ENCODE peak calls at places on chromosomes 1 and 21, in five cellular contexts. One of them, this sample, is unnamed.

GRCh38 chr21:29581393-29581792 is 282.7 kb downstream of the BACH1 start:
- DNase-seq in mucosa of descending colon: no peak
- DNase-seq in activated T-helper 1 cell treated with anti-CD3 and anti-CD28 coated beads, Interleukin-2, amount 50 U/mL, for 16 hours: no peak
- DNase-seq in tibial nerve: no peak
- DNase-seq in stimulated activated effector memory CD8-positive, alpha-beta T cell treated with anti-CD3 and anti-CD28 coated beads, Interleukin-12 subunit alpha, Interleukin-12 subunit beta, amount 100 ng/mL, for 72 hours: no peak
- DNase-seq in this sample: no peak

GRCh38 chr1:210738256-210738655 is 395.7 kb downstream of the KCNH1 start:
- DNase-seq in mucosa of descending colon: no peak
- DNase-seq in activated T-helper 1 cell treated with anti-CD3 and anti-CD28 coated beads, Interleukin-2, amount 50 U/mL, for 16 hours: no peak
- DNase-seq in tibial nerve: no peak
- DNase-seq in stimulated activated effector memory CD8-positive, alpha-beta T cell treated with anti-CD3 and anti-CD28 coated beads, Interleukin-12 subunit alpha, Interleukin-12 subunit beta, amount 100 ng/mL, for 72 hours: no peak
- DNase-seq in this sample: no peak

GRCh38 chr1:169892819-169893644 is 664 bp downstream of the SCYL3 start:
- DNase-seq in mucosa of descending colon: no peak
- DNase-seq in activated T-helper 1 cell treated with anti-CD3 and anti-CD28 coated beads, Interleukin-2, amount 50 U/mL, for 16 hours: peak
- DNase-seq in tibial nerve: no peak
- DNase-seq in stimulated activated effector memory CD8-positive, alpha-beta T cell treated with anti-CD3 and anti-CD28 coated beads, Interleukin-12 subunit alpha, Interleukin-12 subunit beta, amount 100 ng/mL, for 72 hours: no peak
- DNase-seq in this sample: peak

GRCh38 chr1:84116558-84116957 is 27.5 kb upstream of the PRKACB start:
- DNase-seq in mucosa of descending colon: no peak
- DNase-seq in activated T-helper 1 cell treated with anti-CD3 and anti-CD28 coated beads, Interleukin-2, amount 50 U/mL, for 16 hours: no peak
- DNase-seq in tibial nerve: no peak
- DNase-seq in stimulated activated effector memory CD8-positive, alpha-beta T cell treated with anti-CD3 and anti-CD28 coated beads, Interleukin-12 subunit alpha, Interleukin-12 subunit beta, amount 100 ng/mL, for 72 hours: no peak
- DNase-seq in this sample: no peak

GRCh38 chr21:24042687-24043086 is 1564.6 kb downstream of the MRPL39 start:
- DNase-seq in mucosa of descending colon: no peak
- DNase-seq in activated T-helper 1 cell treated with anti-CD3 and anti-CD28 coated beads, Interleukin-2, amount 50 U/mL, for 16 hours: no peak
- DNase-seq in tibial nerve: no peak
- DNase-seq in stimulated activated effector memory CD8-positive, alpha-beta T cell treated with anti-CD3 and anti-CD28 coated beads, Interleukin-12 subunit alpha, Interleukin-12 subunit beta, amount 100 ng/mL, for 72 hours: no peak
- DNase-seq in this sample: no peak

GRCh38 chr21:26655466-26655865 is 82.4 kb upstream of the CYYR1 start:
- DNase-seq in mucosa of descending colon: no peak
- DNase-seq in activated T-helper 1 cell treated with anti-CD3 and anti-CD28 coated beads, Interleukin-2, amount 50 U/mL, for 16 hours: no peak
- DNase-seq in tibial nerve: no peak
- DNase-seq in stimulated activated effector memory CD8-positive, alpha-beta T cell treated with anti-CD3 and anti-CD28 coated beads, Interleukin-12 subunit alpha, Interleukin-12 subunit beta, amount 100 ng/mL, for 72 hours: no peak
- DNase-seq in this sample: no peak

GRCh38 chr1:46181343-46182260 is 5.3 kb upstream of the P3R3URF start:
- DNase-seq in mucosa of descending colon: peak
- DNase-seq in activated T-helper 1 cell treated with anti-CD3 and anti-CD28 coated beads, Interleukin-2, amount 50 U/mL, for 16 hours: no peak
- DNase-seq in tibial nerve: no peak
- DNase-seq in stimulated activated effector memory CD8-positive, alpha-beta T cell treated with anti-CD3 and anti-CD28 coated beads, Interleukin-12 subunit alpha, Interleukin-12 subunit beta, amount 100 ng/mL, for 72 hours: no peak
- DNase-seq in this sample: no peak

GRCh38 chr1:154759196-154759595 is 110.9 kb downstream of the KCNN3 start:
- DNase-seq in mucosa of descending colon: no peak
- DNase-seq in activated T-helper 1 cell treated with anti-CD3 and anti-CD28 coated beads, Interleukin-2, amount 50 U/mL, for 16 hours: peak
- DNase-seq in tibial nerve: no peak
- DNase-seq in stimulated activated effector memory CD8-positive, alpha-beta T cell treated with anti-CD3 and anti-CD28 coated beads, Interleukin-12 subunit alpha, Interleukin-12 subunit beta, amount 100 ng/mL, for 72 hours: no peak
- DNase-seq in this sample: no peak

GRCh38 chr21:44867999-44868700 is 5.3 kb downstream of the PTTG1IP start:
- DNase-seq in mucosa of descending colon: peak
- DNase-seq in activated T-helper 1 cell treated with anti-CD3 and anti-CD28 coated beads, Interleukin-2, amount 50 U/mL, for 16 hours: no peak
- DNase-seq in tibial nerve: no peak
- DNase-seq in stimulated activated effector memory CD8-positive, alpha-beta T cell treated with anti-CD3 and anti-CD28 coated beads, Interleukin-12 subunit alpha, Interleukin-12 subunit beta, amount 100 ng/mL, for 72 hours: no peak
- DNase-seq in this sample: no peak

GRCh38 chr21:33734326-33734725 is 92.0 kb downstream of the ITSN1 start:
- DNase-seq in mucosa of descending colon: no peak
- DNase-seq in activated T-helper 1 cell treated with anti-CD3 and anti-CD28 coated beads, Interleukin-2, amount 50 U/mL, for 16 hours: no peak
- DNase-seq in tibial nerve: no peak
- DNase-seq in stimulated activated effector memory CD8-positive, alpha-beta T cell treated with anti-CD3 and anti-CD28 coated beads, Interleukin-12 subunit alpha, Interleukin-12 subunit beta, amount 100 ng/mL, for 72 hours: no peak
- DNase-seq in this sample: no peak

GRCh38 chr1:54377040-54377691 is 29.0 kb downstream of the SSBP3 start:
- DNase-seq in mucosa of descending colon: no peak
- DNase-seq in activated T-helper 1 cell treated with anti-CD3 and anti-CD28 coated beads, Interleukin-2, amount 50 U/mL, for 16 hours: no peak
- DNase-seq in tibial nerve: no peak
- DNase-seq in stimulated activated effector memory CD8-positive, alpha-beta T cell treated with anti-CD3 and anti-CD28 coated beads, Interleukin-12 subunit alpha, Interleukin-12 subunit beta, amount 100 ng/mL, for 72 hours: no peak
- DNase-seq in this sample: no peak

GRCh38 chr1:56194911-56195310 is 384.5 kb downstream of the PLPP3 start:
- DNase-seq in mucosa of descending colon: no peak
- DNase-seq in activated T-helper 1 cell treated with anti-CD3 and anti-CD28 coated beads, Interleukin-2, amount 50 U/mL, for 16 hours: no peak
- DNase-seq in tibial nerve: no peak
- DNase-seq in stimulated activated effector memory CD8-positive, alpha-beta T cell treated with anti-CD3 and anti-CD28 coated beads, Interleukin-12 subunit alpha, Interleukin-12 subunit beta, amount 100 ng/mL, for 72 hours: no peak
- DNase-seq in this sample: no peak

GRCh38 chr1:16724718-16725438 is 15.4 kb upstream of the RNU1-4 start:
- DNase-seq in mucosa of descending colon: peak
- DNase-seq in activated T-helper 1 cell treated with anti-CD3 and anti-CD28 coated beads, Interleukin-2, amount 50 U/mL, for 16 hours: no peak
- DNase-seq in tibial nerve: peak
- DNase-seq in stimulated activated effector memory CD8-positive, alpha-beta T cell treated with anti-CD3 and anti-CD28 coated beads, Interleukin-12 subunit alpha, Interleukin-12 subunit beta, amount 100 ng/mL, for 72 hours: peak
- DNase-seq in this sample: peak

GRCh38 chr1:232274999-232275706 is 354.8 kb downstream of the SIPA1L2 start:
- DNase-seq in mucosa of descending colon: no peak
- DNase-seq in activated T-helper 1 cell treated with anti-CD3 and anti-CD28 coated beads, Interleukin-2, amount 50 U/mL, for 16 hours: no peak
- DNase-seq in tibial nerve: no peak
- DNase-seq in stimulated activated effector memory CD8-positive, alpha-beta T cell treated with anti-CD3 and anti-CD28 coated beads, Interleukin-12 subunit alpha, Interleukin-12 subunit beta, amount 100 ng/mL, for 72 hours: no peak
- DNase-seq in this sample: no peak

GRCh38 chr21:8994640-8995511 is 1526.5 kb upstream of the TPTE start:
- DNase-seq in mucosa of descending colon: no peak
- DNase-seq in activated T-helper 1 cell treated with anti-CD3 and anti-CD28 coated beads, Interleukin-2, amount 50 U/mL, for 16 hours: no peak
- DNase-seq in tibial nerve: no peak
- DNase-seq in stimulated activated effector memory CD8-positive, alpha-beta T cell treated with anti-CD3 and anti-CD28 coated beads, Interleukin-12 subunit alpha, Interleukin-12 subunit beta, amount 100 ng/mL, for 72 hours: no peak
- DNase-seq in this sample: no peak

GRCh38 chr1:63403386-63403785 is 36.0 kb downstream of the ALG6 start:
- DNase-seq in mucosa of descending colon: no peak
- DNase-seq in activated T-helper 1 cell treated with anti-CD3 and anti-CD28 coated beads, Interleukin-2, amount 50 U/mL, for 16 hours: no peak
- DNase-seq in tibial nerve: no peak
- DNase-seq in stimulated activated effector memory CD8-positive, alpha-beta T cell treated with anti-CD3 and anti-CD28 coated beads, Interleukin-12 subunit alpha, Interleukin-12 subunit beta, amount 100 ng/mL, for 72 hours: no peak
- DNase-seq in this sample: no peak

GRCh38 chr1:14369526-14370213 is 228.8 kb upstream of the KAZN start:
- DNase-seq in mucosa of descending colon: no peak
- DNase-seq in activated T-helper 1 cell treated with anti-CD3 and anti-CD28 coated beads, Interleukin-2, amount 50 U/mL, for 16 hours: no peak
- DNase-seq in tibial nerve: no peak
- DNase-seq in stimulated activated effector memory CD8-positive, alpha-beta T cell treated with anti-CD3 and anti-CD28 coated beads, Interleukin-12 subunit alpha, Interleukin-12 subunit beta, amount 100 ng/mL, for 72 hours: no peak
- DNase-seq in this sample: no peak

GRCh38 chr1:182909578-182909977 is 43.4 kb downstream of the SHCBP1L start:
- DNase-seq in mucosa of descending colon: no peak
- DNase-seq in activated T-helper 1 cell treated with anti-CD3 and anti-CD28 coated beads, Interleukin-2, amount 50 U/mL, for 16 hours: no peak
- DNase-seq in tibial nerve: no peak
- DNase-seq in stimulated activated effector memory CD8-positive, alpha-beta T cell treated with anti-CD3 and anti-CD28 coated beads, Interleukin-12 subunit alpha, Interleukin-12 subunit beta, amount 100 ng/mL, for 72 hours: no peak
- DNase-seq in this sample: no peak

GRCh38 chr1:59738591-59739015 is 76.1 kb upstream of the HOOK1 start:
- DNase-seq in mucosa of descending colon: no peak
- DNase-seq in activated T-helper 1 cell treated with anti-CD3 and anti-CD28 coated beads, Interleukin-2, amount 50 U/mL, for 16 hours: no peak
- DNase-seq in tibial nerve: no peak
- DNase-seq in stimulated activated effector memory CD8-positive, alpha-beta T cell treated with anti-CD3 and anti-CD28 coated beads, Interleukin-12 subunit alpha, Interleukin-12 subunit beta, amount 100 ng/mL, for 72 hours: no peak
- DNase-seq in this sample: no peak

This sample was measured in ELF-1.